ENCODE peak calls at places on chromosomes 13 and 19, in eight cellular contexts. Y, T, M, D, P, G, N and W are unnamed samples.

GRCh38 chr13:86087241-86087640 is 288.0 kb upstream of the SLITRK6 start:
- DNase-seq in Y (no peak), M (peak; percentile 58), N (no peak), T (no peak), D (no peak), G (no peak), P (no peak), W (no peak)

GRCh38 chr13:60887711-60888110 is 490.7 kb downstream of the TDRD3 start:
- DNase-seq in Y (no peak), T (no peak), G (no peak), N (no peak), M (no peak), D (no peak), P (no peak), W (no peak)

GRCh38 chr19:38360839-38361631 is 13.3 kb upstream of the PSMD8 start:
- DNase-seq in M (no peak), G (no peak), Y (no peak), N (no peak), P (no peak), D (no peak), T (no peak), W (no peak)

GRCh38 chr13:78875792-78876580 is 217.0 kb upstream of the OBI1 start:
- DNase-seq in G (no peak), D (no peak), M (no peak), N (no peak), P (no peak), T (no peak), Y (no peak), W (no peak)

GRCh38 chr13:102825921-102826706 is 19.7 kb upstream of the ERCC5 start:
- DNase-seq in D (no peak), T (no peak), Y (peak; percentile 95), P (no peak), M (peak; percentile 90), G (no peak), N (no peak), W (no peak)

GRCh38 chr13:98480915-98481510 is 95.9 kb downstream of the STK24 start:
- DNase-seq in D (no peak), N (no peak), Y (peak; percentile 21), P (no peak), G (no peak), T (no peak), M (peak; percentile 38), W (no peak)

GRCh38 chr13:109545964-109546363 is 240.4 kb downstream of the IRS2 start:
- DNase-seq in D (no peak), M (no peak), T (no peak), Y (no peak), G (no peak), N (no peak), P (no peak), W (no peak)

GRCh38 chr19:47377208-47377701 is 28.1 kb downstream of the DHX34 start:
- DNase-seq in G (no peak), P (no peak), T (no peak), M (no peak), Y (no peak), D (peak; percentile 82), N (no peak), W (no peak)

GRCh38 chr13:31910633-31911032 is 120.9 kb upstream of the FRY start:
- DNase-seq in G (no peak), D (no peak), T (no peak), Y (no peak), N (no peak), M (no peak), P (no peak), W (no peak)

DNA sequence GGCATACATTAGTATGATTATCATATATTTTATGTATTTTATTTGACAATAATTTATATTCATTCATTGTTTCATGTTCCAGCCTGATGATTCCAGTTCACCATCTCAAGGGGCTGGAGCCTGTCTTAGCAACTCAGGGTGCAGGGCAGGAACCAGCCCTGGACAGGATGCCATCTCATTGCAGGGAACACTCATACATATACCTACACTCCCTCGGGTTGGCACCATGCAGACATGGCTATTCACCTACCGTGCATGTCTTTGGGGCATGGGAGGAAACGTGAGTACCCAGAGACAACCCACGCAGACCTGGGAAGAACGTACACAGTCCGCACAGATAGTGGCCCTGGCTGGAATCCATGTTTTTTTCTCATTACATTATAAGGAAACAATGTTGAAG is 151.0 kb upstream of the ZNF536 start:
- DNase-seq in G (no peak), D (no peak), P (no peak), N (no peak), T (no peak), Y (no peak), M (no peak), W (no peak)
- H3K27me3 ChIP-seq in G (peaks cover 53% of the 10 kb centered on the region), D (no peaks in the 10 kb centered on the region), P (peaks cover 61% of the 10 kb centered on the region), N (peaks cover 41% of the 10 kb centered on the region), T (peaks cover 6% of the 10 kb centered on the region), Y (peaks cover 68% of the 10 kb centered on the region), M (peaks cover 3% of the 10 kb centered on the region), W (peaks cover 4% of the 10 kb centered on the region)

DNA sequence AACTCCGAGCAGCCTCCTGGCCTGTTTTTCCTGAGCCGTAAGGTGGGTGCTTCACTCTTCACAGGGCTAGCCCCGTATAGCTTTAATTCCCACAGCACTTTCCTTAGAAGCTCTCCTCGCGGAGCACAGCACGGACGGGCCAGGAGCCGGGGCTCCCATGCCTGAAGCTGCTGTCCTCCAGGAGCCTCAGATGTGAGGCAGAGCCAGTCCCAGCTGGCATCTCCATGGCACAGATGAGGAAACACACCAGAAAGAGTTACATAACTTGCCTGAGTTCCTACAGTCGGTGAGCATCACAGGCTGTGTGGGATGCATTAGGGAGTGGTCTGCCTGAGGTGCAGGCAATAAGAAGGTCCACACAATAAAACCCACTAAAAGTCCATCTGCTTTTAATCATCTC is 118.5 kb downstream of the ATP8A2 start:
- DNase-seq in Y (no peak), P (no peak), N (no peak), M (no peak), G (no peak), D (no peak), T (no peak), W (no peak)
- H3K27me3 ChIP-seq in Y (no peaks in the 10 kb centered on the region), P (no peaks in the 10 kb centered on the region), N (no peaks in the 10 kb centered on the region), M (no peaks in the 10 kb centered on the region), G (peaks cover 3% of the 10 kb centered on the region), D (no peaks in the 10 kb centered on the region), T (no peaks in the 10 kb centered on the region), W (no peaks in the 10 kb centered on the region)

GRCh38 chr13:21734961-21735360 is 64.1 kb downstream of the FGF9 start:
- DNase-seq in N (no peak), M (no peak), G (no peak), D (no peak), T (no peak), Y (no peak), P (no peak), W (no peak)

GRCh38 chr13:21739771-21740170 is 68.9 kb downstream of the FGF9 start:
- DNase-seq in D (no peak), Y (no peak), P (no peak), T (no peak), N (no peak), G (no peak), M (no peak), W (no peak)

GRCh38 chr13:21735621-21736401 is 64.9 kb downstream of the FGF9 start:
- DNase-seq in Y (no peak), M (no peak), G (no peak), N (no peak), T (no peak), D (peak; percentile 58), P (no peak), W (no peak)

GRCh38 chr13:21738636-21739035 is 67.8 kb downstream of the FGF9 start:
- DNase-seq in G (no peak), T (no peak), N (no peak), M (no peak), Y (no peak), P (no peak), D (no peak), W (no peak)

DNA sequence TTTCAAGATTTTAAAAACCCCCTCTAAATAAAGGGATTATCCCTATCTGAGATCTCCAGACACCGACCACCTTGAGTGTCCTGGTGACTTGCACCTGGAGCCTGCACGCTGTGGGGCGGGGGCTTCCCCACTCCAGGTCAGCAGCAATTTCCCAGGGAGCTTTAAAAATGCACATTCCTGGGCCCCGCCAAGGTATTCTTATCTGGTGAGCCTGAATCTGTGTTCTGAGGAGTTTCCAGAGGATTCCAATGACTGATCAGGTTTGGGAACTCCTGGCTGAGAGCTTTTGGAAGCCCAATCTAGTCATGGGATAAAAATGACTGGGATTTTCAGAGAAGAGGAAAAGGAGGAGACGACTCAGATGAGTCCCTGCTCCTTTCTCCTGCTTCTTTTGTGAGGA is 66.1 kb downstream of the FGF9 start:
- DNase-seq in T (no peak), D (no peak), Y (no peak), N (no peak), G (no peak), M (no peak), P (no peak), W (no peak)
- H3K27me3 ChIP-seq in T (no peaks in the 10 kb centered on the region), D (no peaks in the 10 kb centered on the region), Y (no peaks in the 10 kb centered on the region), N (no peaks in the 10 kb centered on the region), G (no peaks in the 10 kb centered on the region), M (no peaks in the 10 kb centered on the region), P (no peaks in the 10 kb centered on the region), W (no peaks in the 10 kb centered on the region)

DNA sequence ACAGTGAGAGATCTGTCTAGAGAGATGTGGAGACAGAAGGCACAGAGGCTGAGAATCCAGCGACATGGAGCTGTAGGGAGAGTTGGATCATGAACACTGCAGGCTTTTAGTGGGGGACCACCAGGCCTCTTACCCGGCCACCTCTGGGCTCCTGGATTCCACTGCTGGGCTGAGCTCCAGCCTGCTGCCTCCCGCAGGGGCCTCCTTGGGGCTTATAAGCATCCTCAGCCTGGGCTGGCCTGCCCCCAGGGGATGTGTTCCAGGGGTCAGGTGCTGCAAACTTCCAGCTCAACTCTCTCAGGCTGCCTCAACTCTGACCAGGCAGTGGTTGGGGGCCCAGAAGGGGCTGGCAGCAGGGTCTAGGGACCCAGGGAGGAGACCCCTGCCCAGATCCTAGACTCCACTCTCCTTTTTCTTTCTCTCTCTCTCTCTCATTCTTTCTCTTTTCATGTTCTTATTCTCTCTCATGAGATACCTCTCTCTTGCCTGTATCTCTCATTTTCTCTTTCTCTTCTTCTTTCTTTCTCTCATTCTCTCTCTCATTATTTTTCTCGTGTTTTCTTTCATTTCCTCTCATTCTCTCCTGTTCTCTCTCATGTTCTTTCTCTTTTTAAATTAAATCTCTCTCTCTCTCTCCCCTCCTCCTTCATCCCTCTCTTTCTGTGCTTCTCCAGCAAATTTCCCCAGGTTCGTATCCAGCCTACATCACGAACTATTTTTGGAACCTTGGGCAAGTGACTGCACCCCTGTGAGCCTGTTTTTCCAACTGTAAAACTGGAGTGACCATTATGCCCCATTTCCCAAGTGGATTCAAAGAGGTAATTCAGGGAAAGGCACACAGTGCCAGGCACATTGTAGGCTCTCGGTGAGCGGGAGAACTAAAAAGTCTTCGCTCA is at the start of gene KLK4:
- DNase-seq in M (no peak), T (no peak), G (no peak), Y (no peak), P (no peak), N (no peak), D (no peak), W (no peak)
- H3K27me3 ChIP-seq in M (peaks cover 9% of the 10 kb centered on the region), T (peaks cover 13% of the 10 kb centered on the region), G (peaks cover 54% of the 10 kb centered on the region), Y (peaks cover 78% of the 10 kb centered on the region), P (peaks cover 77% of the 10 kb centered on the region), N (peaks cover 29% of the 10 kb centered on the region), D (no peaks in the 10 kb centered on the region), W (peaks cover 33% of the 10 kb centered on the region)

DNA sequence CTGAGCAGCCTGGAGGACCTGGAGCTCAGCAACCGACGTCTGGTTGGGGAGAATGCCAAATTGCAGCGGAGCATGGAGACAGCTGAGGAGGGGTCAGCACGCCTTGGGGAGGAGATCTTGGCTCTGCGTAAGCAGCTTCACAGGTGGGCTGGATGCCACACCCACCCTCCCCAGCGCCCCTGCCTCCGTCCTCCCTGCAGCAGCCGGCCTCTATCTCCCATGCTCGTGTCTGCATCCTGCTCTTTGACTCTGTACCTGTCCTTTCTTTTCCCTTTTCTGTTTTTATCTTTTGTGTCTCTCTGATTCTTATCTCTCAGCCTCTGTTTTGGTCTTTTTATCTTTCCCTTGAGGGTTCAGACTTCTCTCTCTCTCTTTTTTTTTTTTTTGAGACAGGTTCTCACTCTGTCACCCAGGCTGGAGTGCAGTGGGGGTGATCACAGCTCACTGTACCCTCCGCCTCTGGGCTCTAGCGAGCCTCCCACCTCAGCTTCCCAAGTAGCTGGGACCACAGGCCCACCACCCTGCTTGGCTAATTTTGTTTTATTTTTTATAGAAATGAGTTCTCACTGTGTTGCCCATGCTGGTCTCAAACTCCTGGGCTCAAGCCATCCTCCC is 10.1 kb downstream of the KASH5 start:
- DNase-seq in G (no peak), P (no peak), T (no peak), N (no peak), D (no peak), M (no peak), Y (no peak), W (no peak)
- H3K27me3 ChIP-seq in G (peaks cover 7% of the 10 kb centered on the region), P (no peaks in the 10 kb centered on the region), T (no peaks in the 10 kb centered on the region), N (no peaks in the 10 kb centered on the region), D (no peaks in the 10 kb centered on the region), M (peaks cover 6% of the 10 kb centered on the region), Y (no peaks in the 10 kb centered on the region), W (no peaks in the 10 kb centered on the region)